ENCODE peak calls at places on chromosomes 2 and 18, in nine cellular contexts. B, N, K, M, U, D, E, V and F are unnamed samples.
A peak's percentile ranks its signal among the peaks of the same experiment; 100 is the strongest.

GRCh38 chr2:180823546-180824141 is 156.8 kb upstream of the UBE2E3 start:
- DNase-seq in U (no peak), K (peak; percentile 67), E (no peak), B (no peak), V (no peak), N (no peak), M (no peak), D (no peak), F (peak; percentile 5)

GRCh38 chr2:33015421-33016142 is 68.8 kb downstream of the LTBP1 start:
- DNase-seq in N (no peak), U (peak; percentile 65), V (no peak), E (no peak), D (no peak), K (peak; percentile 60), M (no peak), B (no peak), F (peak; percentile 52)

GRCh38 chr2:239929504-239929903 is 95.6 kb downstream of the NDUFA10 start:
- DNase-seq in M (no peak), N (peak; percentile 9), E (no peak), U (no peak), B (no peak), K (no peak), D (no peak), V (peak; percentile 60), F (no peak)

GRCh38 chr18:75247041-75247551 is 36.5 kb downstream of the TSHZ1 start:
- DNase-seq in K (peak; percentile 34), V (no peak), E (no peak), D (no peak), N (no peak), U (no peak), M (no peak), B (no peak), F (no peak)

GRCh38 chr18:22728481-22729105 is 204.5 kb upstream of the RBBP8 start:
- DNase-seq in U (no peak), E (no peak), B (no peak), V (no peak), D (no peak), M (no peak), K (peak; percentile 38), N (no peak), F (no peak)

GRCh38 chr2:237575869-237576862 is 9.8 kb downstream of the PRLH start:
- DNase-seq in U (no peak), M (no peak), B (no peak), N (no peak), E (no peak), D (no peak), K (no peak), V (no peak), F (no peak)

GRCh38 chr2:149410701-149411484 is 80.5 kb downstream of the LYPD6 start:
- DNase-seq in K (peak; percentile 94), V (no peak), M (no peak), B (no peak), U (no peak), E (peak; percentile 34), D (no peak), N (no peak), F (peak; percentile 99)

GRCh38 chr2:126513033-126513432 is 142.9 kb upstream of the GYPC start:
- DNase-seq in V (no peak), K (no peak), B (no peak), D (no peak), U (no peak), M (no peak), N (no peak), E (peak; percentile 38), F (no peak)

GRCh38 chr2:72166281-72166680 is 18.6 kb upstream of the CYP26B1 start:
- DNase-seq in B (no peak), M (no peak), U (no peak), E (no peak), N (no peak), K (no peak), V (no peak), D (no peak), F (no peak)

GRCh38 chr18:12921178-12921577 is 26.6 kb upstream of the SEH1L start:
- DNase-seq in E (no peak), M (no peak), B (no peak), V (no peak), K (no peak), N (no peak), U (no peak), D (no peak), F (no peak)

GRCh38 chr2:159712929-159713575 is 746 bp downstream of the MARCHF7 start:
- DNase-seq in D (no peak), B (no peak), M (peak; percentile 27), E (no peak), U (peak; percentile 64), V (no peak), K (no peak), N (no peak), F (no peak)

GRCh38 chr18:76619342-76620315 is 124.6 kb upstream of the ZNF516 start:
- DNase-seq in E (peak; percentile 65), D (no peak), N (peak; percentile 95), B (peak; percentile 80), U (peak; percentile 88), V (peak; percentile 86), M (peak; percentile 72), K (peak; percentile 88), F (no peak)

GRCh38 chr2:142037051-142037450 is 93.8 kb downstream of the LRP1B start:
- DNase-seq in N (no peak), V (no peak), M (peak; percentile 21), D (no peak), E (no peak), K (peak; percentile 80), B (no peak), U (peak; percentile 6), F (peak; percentile 20)

GRCh38 chr2:49901202-49901865 is 747.0 kb upstream of the FSHR start:
- DNase-seq in V (no peak), D (no peak), N (no peak), K (no peak), B (no peak), E (no peak), U (no peak), M (no peak), F (no peak)

GRCh38 chr2:19488009-19488691 is 129.7 kb upstream of the OSR1 start:
- DNase-seq in M (no peak), V (no peak), U (no peak), N (no peak), E (peak; percentile 81), D (peak; percentile 95), K (peak; percentile 50), B (no peak), F (peak; percentile 7)

GRCh38 chr2:20667531-20668401 is 822 bp downstream of the GDF7 start:
- DNase-seq in M (peak; percentile 59), B (no peak), D (no peak), E (no peak), U (no peak), K (no peak), V (peak; percentile 77), N (no peak), F (no peak)
- H3K4me3 ChIP-seq in M (peak overlapping the region; percentile 63), B (peak overlapping the region; percentile 71), D (no peak overlapping the region), E (peak overlapping the region; percentile 29), U (peak overlapping the region; percentile 27), K (peak overlapping the region; percentile 48), V (peak overlapping the region; percentile 9), N (peak overlapping the region; percentile 21), F (peak overlapping the region; percentile 55)

GRCh38 chr2:134461511-134461910 is 207.6 kb downstream of the MGAT5 start:
- DNase-seq in E (no peak), D (no peak), V (no peak), B (no peak), U (no peak), N (no peak), K (peak; percentile 8), M (no peak), F (no peak)

GRCh38 chr2:134459706-134460406 is 206.0 kb downstream of the MGAT5 start:
- DNase-seq in V (no peak), E (no peak), D (no peak), N (no peak), B (no peak), K (no peak), M (no peak), U (no peak), F (no peak)

GRCh38 chr2:134458950-134459349 is 205.1 kb downstream of the MGAT5 start:
- DNase-seq in D (no peak), K (no peak), V (no peak), B (no peak), U (no peak), E (no peak), M (no peak), N (no peak), F (no peak)

GRCh38 chr2:134462275-134462674 is 208.4 kb downstream of the MGAT5 start:
- DNase-seq in M (no peak), V (no peak), U (no peak), E (no peak), D (no peak), B (no peak), K (no peak), N (no peak), F (no peak)

DNA sequence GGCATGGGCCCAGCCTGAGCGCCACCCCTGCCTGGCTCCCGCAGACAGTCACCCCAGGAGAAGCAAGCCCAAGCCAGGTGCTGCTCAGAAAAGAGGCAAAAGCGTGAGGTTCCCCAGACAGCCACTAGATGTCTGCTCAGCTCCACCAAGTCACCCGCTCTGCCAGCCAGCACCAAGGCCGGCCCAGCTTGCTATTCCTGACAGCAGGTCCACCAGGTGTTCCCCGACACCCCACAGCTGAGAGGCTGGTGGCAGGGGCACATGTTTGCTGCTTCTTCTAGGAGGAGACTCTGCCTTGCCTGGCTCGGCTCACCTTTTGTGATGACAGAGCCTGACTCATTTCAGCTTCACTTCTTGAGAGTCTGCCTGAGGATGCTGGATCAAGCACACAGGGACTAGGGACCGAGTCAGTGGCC is 206.7 kb downstream of the MGAT5 start:
- DNase-seq in K (peak; percentile 33), V (no peak), E (no peak), N (peak; percentile 86), B (peak; percentile 59), M (peak; percentile 93), U (peak; percentile 81), D (peak; percentile 48), F (no peak)
- TF ChIP-seq CTCF in K (peak; percentile 52), V (peak; percentile 33), E (peak; percentile 83), N (peak; percentile 61), B (peak; percentile 47), M (peak; percentile 94), U (peak; percentile 69), D (peak; percentile 42), F (peak; percentile 68)

GRCh38 chr18:26176134-26176533 is 42.5 kb downstream of the PSMA8 start:
- DNase-seq in N (no peak), U (no peak), D (no peak), E (no peak), V (no peak), B (no peak), M (no peak), K (no peak), F (no peak)
- H3K27me3 ChIP-seq in N (no peaks in the 10 kb centered on the region), U (no peaks in the 10 kb centered on the region), D (no peaks in the 10 kb centered on the region), E (no peaks in the 10 kb centered on the region), V (no peaks in the 10 kb centered on the region), B (no peaks in the 10 kb centered on the region), M (no peaks in the 10 kb centered on the region), K (no peaks in the 10 kb centered on the region), F (peaks cover 2% of the 10 kb centered on the region)

GRCh38 chr2:118988706-118989105 is 46.7 kb downstream of the MARCO start:
- DNase-seq in N (no peak), U (no peak), V (no peak), B (no peak), E (no peak), M (no peak), D (no peak), K (no peak), F (no peak)
- H3K4me3 ChIP-seq in N (no peak overlapping the region), U (no peak overlapping the region), V (no peak overlapping the region), B (no peak overlapping the region), E (no peak overlapping the region), M (no peak overlapping the region), D (no peak overlapping the region), K (no peak overlapping the region), F (no peak overlapping the region)